ENCODE peak calls at places on chromosomes 1 and 21, in eight cellular contexts. B is K562, S is IMR-90, N is cardiac fibroblast, X is heart right ventricle, U is tibial nerve, V is nephron progenitor cell, M is cardiac muscle cell. Q is an unnamed sample.

GRCh38 chr1:58932820-58933598 is 149.2 kb upstream of the JUN start:
- DNase-seq in N (peak; percentile 89), S (peak; percentile 76), B (no peak), M (no peak), U (no peak), V (no peak), X (no peak), Q (no peak)

GRCh38 chr1:178969226-178969987 is 56.3 kb upstream of the FAM20B start:
- DNase-seq in U (no peak), M (no peak), V (no peak), N (no peak), B (no peak), X (no peak), S (no peak), Q (no peak)

GRCh38 chr21:14554948-14555347 is 8.8 kb upstream of the SAMSN1 start:
- DNase-seq in U (no peak), V (no peak), S (no peak), M (no peak), N (peak; percentile 64), B (no peak), X (no peak), Q (no peak)

GRCh38 chr1:156140879-156141707 is 12.3 kb upstream of the SEMA4A start:
- DNase-seq in S (peak; percentile 48), B (peak; percentile 67), M (peak; percentile 61), V (peak; percentile 87), N (no peak), U (no peak), X (peak; percentile 45), Q (peak; percentile 84)

GRCh38 chr1:53535846-53536245 is 76.6 kb downstream of the DMRTB1 start:
- DNase-seq in S (peak; percentile 76), V (no peak), N (peak; percentile 13), B (no peak), X (no peak), U (no peak), M (no peak), Q (no peak)

GRCh38 chr1:12546771-12547585 is 71.0 kb downstream of the DHRS3 start:
- DNase-seq in M (no peak), U (peak; percentile 79), V (no peak), N (peak; percentile 22), X (peak; percentile 81), S (no peak), B (peak; percentile 33), Q (no peak)

GRCh38 chr1:119682141-119682540 is 29.6 kb upstream of the PHGDH start:
- DNase-seq in B (no peak), N (peak; percentile 23), S (no peak), X (no peak), V (no peak), M (no peak), U (no peak), Q (no peak)

GRCh38 chr1:54743827-54744226 is 20.5 kb downstream of the PARS2 start:
- DNase-seq in M (no peak), N (no peak), B (no peak), X (no peak), S (no peak), V (no peak), U (no peak), Q (no peak)

GRCh38 chr1:8562222-8562621 is 244.3 kb downstream of the SLC45A1 start:
- DNase-seq in V (no peak), S (no peak), X (no peak), U (no peak), B (no peak), N (no peak), M (no peak), Q (no peak)

GRCh38 chr1:42043182-42043581 is 110.0 kb upstream of the GUCA2B start:
- DNase-seq in U (no peak), M (peak; percentile 28), V (no peak), N (no peak), S (no peak), B (no peak), X (no peak), Q (no peak)

GRCh38 chr1:209607102-209607794 is 23.7 kb downstream of the CAMK1G start:
- DNase-seq in X (no peak), M (no peak), V (no peak), N (peak; percentile 59), B (no peak), U (no peak), S (peak; percentile 65), Q (no peak)

GRCh38 chr21:41952568-41953248 is 1.1 kb downstream of the C2CD2 start:
- DNase-seq in N (peak; percentile 40), M (no peak), B (no peak), X (no peak), S (peak; percentile 16), U (no peak), V (peak; percentile 23), Q (no peak)

DNA sequence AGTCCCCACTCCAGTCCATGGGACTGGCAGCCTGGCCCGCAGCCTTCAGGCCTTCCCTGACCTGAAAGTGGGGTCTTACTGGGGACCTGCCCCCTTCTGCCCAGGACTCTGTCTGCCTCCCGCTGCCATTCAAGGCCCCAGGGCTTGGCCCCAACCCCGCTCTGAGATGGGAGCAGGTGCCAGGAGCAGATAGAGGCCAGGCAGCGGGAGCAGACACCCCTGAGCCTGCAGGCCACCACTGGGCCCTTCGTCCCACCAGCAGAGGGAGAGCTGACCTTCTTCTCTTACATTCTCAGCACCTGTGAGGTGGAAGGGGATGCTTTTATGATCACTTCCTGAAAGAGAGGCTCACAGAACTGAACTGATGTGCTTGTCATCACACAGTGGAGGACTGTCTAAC is 62.2 kb upstream of the TINAGL1 start:
- DNase-seq in N (no peak), B (no peak), X (no peak), U (no peak), S (no peak), M (no peak), V (no peak), Q (no peak)
- TF ChIP-seq CTCF in N (no peak), B (no peak), X (no peak), U (no peak), S (no peak), M (no peak), V (no peak), Q (no peak)

GRCh38 chr1:164240081-164240480 is 318.9 kb upstream of the PBX1 start:
- DNase-seq in S (no peak), U (no peak), X (no peak), V (no peak), M (peak; percentile 49), N (peak; percentile 9), B (no peak), Q (no peak)
- TF ChIP-seq CTCF in S (no peak), U (no peak), X (peak; percentile 26), V (no peak), M (peak; percentile 15), N (no peak), B (no peak), Q (no peak)

GRCh38 chr1:177451191-177451590 is 280.4 kb downstream of the BRINP2 start:
- DNase-seq in B (no peak), X (no peak), V (no peak), U (no peak), N (no peak), S (no peak), M (no peak), Q (no peak)
- TF ChIP-seq CTCF in B (no peak), X (no peak), V (no peak), U (no peak), N (no peak), S (no peak), M (no peak), Q (no peak)

GRCh38 chr1:27508139-27508665 is 18.2 kb upstream of the WASF2 start:
- DNase-seq in V (no peak), X (no peak), B (peak; percentile 72), N (no peak), S (no peak), U (no peak), M (no peak), Q (no peak)
- TF ChIP-seq CTCF in V (no peak), X (no peak), B (peak; percentile 64), N (no peak), S (no peak), U (no peak), M (no peak), Q (no peak)

GRCh38 chr1:241847796-241848668 is at the start of gene EXO1:
- DNase-seq in N (peak; percentile 95), V (peak; percentile 91), U (peak; percentile 82), S (peak; percentile 92), M (peak; percentile 92), X (peak; percentile 86), B (peak; percentile 96), Q (peak; percentile 82)
- TF ChIP-seq CTCF in N (peak; percentile 16), V (no peak), U (peak; percentile 26), S (peak; percentile 45), M (peak; percentile 48), X (peak; percentile 13), B (peak; percentile 75), Q (no peak)

GRCh38 chr1:154955718-154956513 is at the start of gene PBXIP1:
- DNase-seq in U (peak; percentile 93), V (peak; percentile 81), S (peak; percentile 87), B (peak; percentile 97), N (peak; percentile 93), M (peak; percentile 94), X (no peak), Q (peak; percentile 81)
- TF ChIP-seq CTCF in U (peak; percentile 13), V (peak; percentile 14), S (peak; percentile 48), B (peak; percentile 58), N (peak; percentile 33), M (peak; percentile 58), X (peak; percentile 21), Q (no peak)